ENCODE peak calls at places on chromosomes 3 and 15, in nine cellular contexts. Y, I, D, L, S, M, X, Z and W are unnamed samples. For H3K27me3 and H3K4me1, the result is how much of the 10 kb centered on the place peaks cover.

GRCh38 chr3:189947948-189948723 is 172.6 kb downstream of the P3H2 start:
- DNase-seq in Y (no peak), I (peak), D (no peak), L (no peak), S (peak), M (no peak), X (peak), Z (no peak), W (no peak)

GRCh38 chr15:82808634-82809041 is 790 bp upstream of the WHAMM start:
- DNase-seq in Y (no peak), I (no peak), D (no peak), L (no peak), S (no peak), M (no peak), X (no peak), Z (no peak), W (no peak)

GRCh38 chr15:88704791-88705768 is 66.3 kb downstream of the ISG20 start:
- DNase-seq in Y (peak), I (peak), D (no peak), L (peak), S (peak), M (peak), X (no peak), Z (no peak), W (no peak)

GRCh38 chr15:41969851-41970431 is 2.4 kb downstream of the EHD4 start:
- DNase-seq in Y (no peak), I (no peak), D (no peak), L (peak), S (no peak), M (no peak), X (no peak), Z (no peak), W (no peak)

GRCh38 chr3:121870710-121871109 is 23.5 kb upstream of the SLC15A2 start:
- DNase-seq in Y (no peak), I (no peak), D (no peak), L (no peak), S (no peak), M (no peak), X (no peak), Z (no peak), W (no peak)

GRCh38 chr3:110307065-110307809 is 764.4 kb upstream of the NECTIN3 start:
- DNase-seq in Y (no peak), I (no peak), D (no peak), L (peak), S (no peak), M (no peak), X (no peak), Z (no peak), W (no peak)

GRCh38 chr15:92394327-92395175 is 870 bp downstream of the ST8SIA2 start:
- DNase-seq in Y (no peak), I (peak), D (no peak), L (no peak), S (no peak), M (no peak), X (no peak), Z (no peak), W (peak)

GRCh38 chr3:178841011-178841410 is 230.6 kb downstream of the ZMAT3 start:
- DNase-seq in Y (no peak), I (no peak), D (no peak), L (no peak), S (no peak), M (no peak), X (no peak), Z (no peak), W (no peak)

GRCh38 chr3:5022966-5023776 is 43.9 kb downstream of the BHLHE40 start:
- DNase-seq in Y (peak), I (peak), D (peak), L (peak), S (peak), M (peak), X (peak), Z (no peak), W (peak)

GRCh38 chr3:72738752-72739520 is 109.3 kb downstream of the SHQ1 start:
- DNase-seq in Y (no peak), I (peak), D (no peak), L (no peak), S (peak), M (peak), X (peak), Z (no peak), W (peak)

GRCh38 chr3:79032686-79033318 is 735.0 kb downstream of the ROBO1 start:
- DNase-seq in Y (no peak), I (peak), D (no peak), L (peak), S (peak), M (no peak), X (peak), Z (no peak), W (no peak)

GRCh38 chr3:60333710-60334109 is 917.5 kb downstream of the FHIT start:
- DNase-seq in Y (no peak), I (no peak), D (no peak), L (no peak), S (no peak), M (no peak), X (no peak), Z (no peak), W (no peak)

GRCh38 chr3:158352551-158352950 is 218.4 kb upstream of the MLF1 start:
- DNase-seq in Y (no peak), I (no peak), D (no peak), L (no peak), S (peak), M (no peak), X (peak), Z (no peak), W (no peak)

GRCh38 chr15:97521894-97522293 is 438.6 kb upstream of the ARRDC4 start:
- DNase-seq in Y (no peak), I (no peak), D (peak), L (peak), S (peak), M (peak), X (no peak), Z (no peak), W (no peak)

GRCh38 chr15:101394654-101395053 is 94.9 kb downstream of the PCSK6 start:
- DNase-seq in Y (no peak), I (no peak), D (no peak), L (no peak), S (no peak), M (no peak), X (no peak), Z (no peak), W (no peak)

GRCh38 chr3:184505053-184505452 is 56.5 kb upstream of the EPHB3 start:
- DNase-seq in Y (no peak), I (no peak), D (no peak), L (no peak), S (peak), M (no peak), X (no peak), Z (no peak), W (no peak)

GRCh38 chr3:162196964-162197363 is 700.4 kb downstream of the OTOL1 start:
- DNase-seq in Y (no peak), I (no peak), D (no peak), L (no peak), S (no peak), M (no peak), X (no peak), Z (no peak), W (no peak)

GRCh38 chr3:162193148-162193547 is 696.5 kb downstream of the OTOL1 start:
- DNase-seq in Y (no peak), I (no peak), D (no peak), L (no peak), S (no peak), M (no peak), X (no peak), Z (no peak), W (no peak)

GRCh38 chr3:162192340-162193004 is 695.9 kb downstream of the OTOL1 start:
- DNase-seq in Y (no peak), I (no peak), D (no peak), L (no peak), S (no peak), M (no peak), X (no peak), Z (no peak), W (no peak)

GRCh38 chr3:162195147-162195546 is 698.5 kb downstream of the OTOL1 start:
- DNase-seq in Y (no peak), I (no peak), D (no peak), L (no peak), S (no peak), M (peak), X (no peak), Z (no peak), W (no peak)
- H3K27me3 ChIP-seq in Y (under half), I (under half), D (under half), L (under half), S (under half), M (under half), X (under half), Z (under half), W (under half)

GRCh38 chr3:71389191-71389590 is 194.3 kb downstream of the FOXP1 start:
- DNase-seq in Y (no peak), I (no peak), D (no peak), L (no peak), S (no peak), M (no peak), X (no peak), Z (no peak), W (no peak)

GRCh38 chr3:71389911-71390573 is 193.5 kb downstream of the FOXP1 start:
- DNase-seq in Y (peak), I (peak), D (peak), L (peak), S (peak), M (peak), X (peak), Z (no peak), W (no peak)

GRCh38 chr3:71388535-71389120 is 194.9 kb downstream of the FOXP1 start:
- DNase-seq in Y (no peak), I (no peak), D (no peak), L (no peak), S (no peak), M (no peak), X (no peak), Z (no peak), W (no peak)

GRCh38 chr3:71384393-71384792 is 199.1 kb downstream of the FOXP1 start:
- DNase-seq in Y (no peak), I (no peak), D (no peak), L (peak), S (no peak), M (no peak), X (no peak), Z (no peak), W (no peak)

GRCh38 chr3:71385040-71385685 is 198.4 kb downstream of the FOXP1 start:
- DNase-seq in Y (no peak), I (no peak), D (no peak), L (peak), S (peak), M (no peak), X (no peak), Z (no peak), W (no peak)
- H3K4me1 ChIP-seq in Y (under half), I (under half), D (under half), L (under half), S (under half), M (under half), X (under half), Z (under half), W (under half)

DNA sequence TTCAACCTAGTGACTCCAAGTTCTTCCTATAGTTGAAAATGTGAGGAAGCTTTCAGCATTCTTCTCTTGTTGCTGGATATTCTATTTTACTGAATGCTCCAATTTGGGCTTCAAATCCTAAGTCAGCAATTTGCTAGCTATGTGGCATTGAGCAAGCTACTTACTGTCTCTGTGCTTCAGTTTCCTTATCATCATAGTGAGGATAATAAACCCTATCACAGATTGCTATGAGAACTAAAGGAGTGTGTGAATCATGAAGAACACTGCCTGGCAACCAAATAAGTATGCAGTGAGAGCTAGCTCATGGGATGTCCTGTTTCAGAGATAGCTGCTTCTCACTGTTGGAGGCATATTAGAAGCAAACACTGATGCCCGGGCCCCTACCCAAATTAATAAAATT is 163.8 kb upstream of the CDIN1 start:
- DNase-seq in Y (no peak), I (peak), D (no peak), L (peak), S (peak), M (no peak), X (no peak), Z (no peak), W (no peak)
- TF ChIP-seq CTCF in Y (no peak), I (no peak), D (no peak), L (no peak), S (no peak), M (no peak), X (no peak), Z (no peak), W (no peak)

DNA sequence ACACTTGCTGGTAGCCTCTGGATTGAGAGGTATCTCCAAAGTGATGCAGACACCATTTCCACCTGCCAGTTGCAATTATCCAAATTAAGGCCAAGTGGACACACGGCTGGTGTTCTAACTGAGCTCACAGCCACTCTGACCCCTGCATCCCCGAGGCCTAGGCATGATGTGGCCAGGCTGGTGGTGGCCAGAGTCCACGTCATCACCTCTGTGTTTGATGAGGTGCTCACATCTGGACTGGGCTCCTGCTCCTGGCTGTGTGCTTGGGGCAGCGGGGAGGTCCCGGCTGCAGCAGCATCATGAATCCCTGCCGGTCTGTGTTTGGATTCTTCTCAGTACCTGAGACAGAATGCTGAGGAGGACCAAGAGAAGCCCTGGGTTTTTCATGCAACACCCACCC is 4.9 kb downstream of the OXTR start:
- DNase-seq in Y (no peak), I (no peak), D (no peak), L (no peak), S (no peak), M (no peak), X (no peak), Z (no peak), W (no peak)
- H3K27me3 ChIP-seq in Y (under half), I (under half), D (under half), L (under half), S (half or more), M (under half), X (under half), Z (under half), W (under half)

GRCh38 chr15:78879517-78880241 is 7.0 kb downstream of the MORF4L1 start:
- DNase-seq in Y (no peak), I (no peak), D (no peak), L (peak), S (peak), M (no peak), X (no peak), Z (no peak), W (no peak)
- H3K4me1 ChIP-seq in Y (under half), I (under half), D (under half), L (under half), S (under half), M (half or more), X (half or more), Z (half or more), W (under half)

DNA sequence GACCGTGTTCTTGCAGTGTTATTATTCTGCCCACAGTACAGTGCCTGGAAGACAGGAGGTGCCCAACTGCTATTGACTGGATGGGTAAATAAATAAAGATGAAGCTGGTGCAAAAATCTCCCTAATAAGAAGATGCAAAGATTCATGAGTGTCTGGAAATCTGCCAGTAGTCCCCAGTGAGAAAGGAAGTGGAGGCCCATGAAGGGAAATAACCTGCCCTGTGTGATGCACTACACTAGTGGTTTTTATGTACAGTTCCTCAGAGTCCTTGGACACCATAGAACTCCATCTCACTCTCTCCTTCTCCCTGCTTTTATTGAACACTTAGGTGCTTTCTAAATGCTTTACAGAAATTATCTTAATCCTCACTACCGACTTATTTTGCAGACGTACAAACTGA is 8.3 kb upstream of the SUCLG2 start:
- DNase-seq in Y (no peak), I (no peak), D (no peak), L (no peak), S (no peak), M (no peak), X (no peak), Z (no peak), W (no peak)
- TF ChIP-seq CTCF in Y (no peak), I (no peak), D (no peak), L (no peak), S (no peak), M (no peak), X (no peak), Z (no peak), W (no peak)

DNA sequence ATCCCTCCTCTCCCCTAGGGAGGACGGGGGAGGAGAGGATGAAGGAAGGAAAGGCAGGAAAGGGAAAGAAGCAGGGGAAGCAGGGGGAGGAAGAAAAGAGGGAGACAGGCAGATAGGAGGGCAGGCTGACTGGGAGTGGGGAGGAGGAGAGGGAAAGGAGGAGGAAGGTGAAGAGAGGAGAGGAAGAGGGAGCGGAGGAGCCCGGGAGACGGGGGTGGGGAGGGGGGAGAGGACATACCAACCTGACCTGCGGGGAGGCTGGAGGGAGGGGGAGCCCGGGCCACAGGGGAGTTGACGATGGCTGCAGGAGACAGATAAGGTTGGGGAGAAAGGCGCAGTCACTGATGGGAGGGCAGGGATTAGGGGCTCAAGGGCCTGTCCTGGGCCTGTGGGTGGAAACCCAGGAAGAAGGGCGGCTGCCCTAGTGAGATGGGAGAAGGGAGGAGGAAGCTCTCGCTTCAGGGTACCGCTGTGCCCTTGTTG is 28.1 kb downstream of the C3orf18 start:
- DNase-seq in Y (no peak), I (no peak), D (no peak), L (no peak), S (no peak), M (no peak), X (no peak), Z (no peak), W (no peak)
- H3K27me3 ChIP-seq in Y (under half), I (under half), D (under half), L (under half), S (under half), M (under half), X (under half), Z (under half), W (under half)

DNA sequence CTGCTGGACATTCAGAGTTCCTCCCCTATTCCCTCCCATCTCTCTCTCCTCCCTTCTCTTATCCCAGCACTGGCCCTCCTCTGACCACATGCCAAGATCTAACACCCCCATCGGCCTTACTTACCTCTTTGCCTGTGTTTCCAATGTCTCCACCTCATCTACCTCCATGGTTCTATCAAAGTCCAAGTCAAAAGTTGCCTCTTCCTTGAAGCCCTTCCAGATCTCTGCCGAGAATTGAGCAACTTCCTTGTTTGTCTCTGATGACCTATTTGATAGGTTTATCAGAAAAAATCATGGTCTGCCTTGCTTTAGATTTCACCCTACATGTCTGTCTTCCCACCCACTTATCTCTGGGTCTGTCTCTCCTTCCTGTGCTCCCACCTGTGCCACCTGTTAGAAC is 69.7 kb upstream of the ITGA11 start:
- DNase-seq in Y (no peak), I (no peak), D (no peak), L (no peak), S (no peak), M (no peak), X (no peak), Z (no peak), W (no peak)
- H3K4me1 ChIP-seq in Y (under half), I (under half), D (under half), L (under half), S (under half), M (under half), X (under half), Z (under half), W (under half)